ENCODE peak calls at places on chromosomes 2 and 18, in eight cellular contexts. D is Panc1, E is neuronal stem cell, M is mucosa of descending colon, J is uterus, U is lower lobe of right lung, C is kidney, K is BE2C. S is an unnamed sample. For H3K4me1 and H3K36me3, the result is how much of the 10 kb centered on the place peaks cover.

GRCh38 chr2:69917854-69918253 is 2.9 kb downstream of the MXD1 start:
- DNase-seq in E (no peak), J (no peak), D (peak), K (no peak), C (no peak), U (no peak), M (no peak), S (no peak)

GRCh38 chr2:201785135-201785534 is 4.4 kb upstream of the ALS2 start:
- DNase-seq in C (no peak), M (no peak), J (no peak), D (no peak), K (no peak), E (no peak), U (no peak), S (no peak)

GRCh38 chr2:48346124-48346536 is 183.8 kb upstream of the STON1 start:
- DNase-seq in C (peak), D (no peak), U (peak), J (peak), K (peak), E (no peak), M (no peak), S (no peak)

GRCh38 chr18:52605345-52605744 is 265.3 kb downstream of the DCC start:
- DNase-seq in E (no peak), M (no peak), C (no peak), U (no peak), D (no peak), K (no peak), J (no peak), S (no peak)

GRCh38 chr18:41052625-41053024 is 902.4 kb upstream of the PIK3C3 start:
- DNase-seq in J (no peak), K (no peak), M (no peak), C (no peak), U (no peak), D (no peak), E (no peak), S (no peak)

GRCh38 chr2:218229239-218229638 is 12.2 kb downstream of the ARPC2 start:
- DNase-seq in M (no peak), C (no peak), U (no peak), J (no peak), D (no peak), K (no peak), E (no peak), S (peak)

GRCh38 chr2:113770929-113771328 is 14.5 kb upstream of the SLC35F5 start:
- DNase-seq in M (no peak), K (no peak), U (no peak), D (no peak), C (no peak), E (no peak), J (no peak), S (no peak)

GRCh38 chr2:16281451-16282330 is 341.3 kb downstream of the MYCN start:
- DNase-seq in E (no peak), U (no peak), M (no peak), D (no peak), J (no peak), C (no peak), K (peak), S (peak)

GRCh38 chr2:55618025-55618648 is 715 bp upstream of the PPP4R3B start:
- DNase-seq in U (no peak), C (no peak), M (no peak), D (no peak), J (no peak), E (peak), K (no peak), S (no peak)
- H3K4me1 ChIP-seq in U (half or more), C (under half), M (under half), D (under half), J (under half), E (under half), K (under half), S (half or more)

GRCh38 chr2:76556054-76556453 is 845.3 kb upstream of the GCFC2 start:
- DNase-seq in D (no peak), J (no peak), E (no peak), C (no peak), K (no peak), M (no peak), U (no peak), S (no peak)
- H3K36me3 ChIP-seq in D (under half), J (under half), E (under half), C (under half), K (under half), M (under half), U (under half), S (under half)

GRCh38 chr2:120239488-120240287 is 13.0 kb upstream of the RALB start:
- DNase-seq in U (no peak), J (peak), C (peak), E (no peak), K (no peak), D (no peak), M (no peak), S (no peak)

GRCh38 chr2:120240901-120241429 is 11.7 kb upstream of the RALB start:
- DNase-seq in J (no peak), E (no peak), K (no peak), C (no peak), U (no peak), D (no peak), M (no peak), S (no peak)

GRCh38 chr2:120243211-120243610 is 9.4 kb upstream of the RALB start:
- DNase-seq in C (no peak), J (no peak), U (no peak), M (no peak), E (no peak), K (no peak), D (no peak), S (no peak)

GRCh38 chr2:120243875-120244553 is 8.6 kb upstream of the RALB start:
- DNase-seq in K (no peak), D (no peak), C (no peak), J (no peak), E (no peak), M (no peak), U (no peak), S (no peak)

DNA sequence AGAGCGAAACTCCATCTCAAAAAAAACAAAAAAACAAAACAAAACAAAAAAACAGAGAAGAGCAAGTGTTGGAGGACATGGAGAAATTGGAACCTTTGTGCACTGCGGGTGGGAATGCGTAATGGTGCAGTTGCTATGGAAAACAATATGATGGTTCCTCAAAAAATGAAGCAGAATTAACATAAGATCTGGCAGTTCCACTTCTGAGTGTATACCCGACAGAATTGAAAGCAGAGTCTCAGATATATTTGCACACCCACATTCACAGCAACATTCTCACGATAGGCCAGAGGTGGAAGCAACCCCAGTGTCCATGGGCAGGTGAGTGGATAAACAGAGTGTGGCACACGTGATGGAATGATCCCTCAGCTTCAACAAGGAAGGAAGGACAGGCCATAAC is 10.9 kb upstream of the RALB start:
- DNase-seq in D (no peak), C (no peak), K (no peak), U (no peak), E (no peak), J (no peak), M (no peak), S (no peak)
- H3K4me1 ChIP-seq in D (under half), C (under half), K (under half), U (under half), E (under half), J (under half), M (under half), S (under half)

GRCh38 chr2:118003396-118003824 is 10.5 kb downstream of the CCDC93 start:
- DNase-seq in E (peak), D (peak), M (no peak), C (no peak), J (peak), K (peak), U (no peak), S (peak)
- H3K36me3 ChIP-seq in E (under half), D (under half), M (under half), C (under half), J (under half), K (under half), U (half or more), S (half or more)

S was measured in CD4-positive, CD25-positive, alpha-beta regulatory T cell.